ENCODE peak calls at places on chromosomes 7 and 10, in seven cellular contexts. D is NCI-H460; X is activated CD4-positive, alpha-beta T cell treated with anti-CD3 and anti-CD28 coated beads, Interleukin-2, amount 50 U/mL, for 4 hours; A is HTR-8/SVneo; Z is NCI-H1930; C is activated CD8-positive, alpha-beta T cell treated with anti-CD3 and anti-CD28 coated beads, Interleukin-2, amount 10 ng/mL, durations not matched to agents 7 days and 5 days; J is M059J. Y is an unnamed sample.

GRCh38 chr7:132495931-132496330 is 80.3 kb downstream of the PLXNA4 start:
- DNase-seq in C (no peak), X (no peak), J (no peak), Z (no peak), A (no peak), D (no peak), Y (no peak)

GRCh38 chr10:112811741-112812551 is 138.1 kb upstream of the TCF7L2 start:
- DNase-seq in J (peak; percentile 98), C (no peak), A (peak; percentile 66), D (peak; percentile 33), X (no peak), Z (no peak), Y (peak; percentile 62)

GRCh38 chr7:158320328-158320727 is 267.3 kb downstream of the PTPRN2 start:
- DNase-seq in A (no peak), D (no peak), X (no peak), C (peak; percentile 6), Z (no peak), J (no peak), Y (no peak)

GRCh38 chr10:986137-986825 is 2.0 kb upstream of the GTPBP4 start:
- DNase-seq in X (no peak), A (peak; percentile 28), J (peak; percentile 65), C (no peak), D (no peak), Z (no peak), Y (no peak)

GRCh38 chr10:87695074-87695473 is 35.4 kb downstream of the PAPSS2 start:
- DNase-seq in Z (no peak), A (no peak), D (no peak), X (no peak), C (no peak), J (no peak), Y (no peak)

GRCh38 chr7:102272075-102272916 is 14.4 kb upstream of the SH2B2 start:
- DNase-seq in J (peak; percentile 79), D (peak; percentile 80), C (peak; percentile 76), A (peak; percentile 81), X (peak; percentile 72), Z (no peak), Y (peak; percentile 52)

GRCh38 chr10:131654471-131655087 is 246.2 kb upstream of the PPP2R2D start:
- DNase-seq in J (no peak), X (no peak), C (no peak), Z (no peak), D (no peak), A (no peak), Y (no peak)

GRCh38 chr7:80277434-80278427 is 143.1 kb downstream of the GNAI1 start:
- DNase-seq in C (no peak), X (no peak), A (peak; percentile 5), D (peak; percentile 7), Z (no peak), J (peak; percentile 87), Y (no peak)

GRCh38 chr7:75850222-75850621 is 28.6 kb upstream of the RHBDD2 start:
- DNase-seq in J (no peak), X (no peak), Z (no peak), D (no peak), A (no peak), C (no peak), Y (no peak)

GRCh38 chr7:133491319-133491718 is 238.4 kb downstream of the EXOC4 start:
- DNase-seq in A (no peak), Z (no peak), J (no peak), C (no peak), X (no peak), D (no peak), Y (no peak)

GRCh38 chr10:13648425-13648824 is 61.7 kb downstream of the PRPF18 start:
- DNase-seq in A (no peak), X (no peak), J (no peak), Z (no peak), C (no peak), D (no peak), Y (no peak)